ENCODE peak calls at places on chromosomes 3 and 15, in seven cellular contexts. K, V, N, S, F, L and W are unnamed samples.

GRCh38 chr3:194570898-194571297 is 62.3 kb downstream of the TMEM44 start:
- DNase-seq in L (no peak), F (no peak), N (no peak), K (no peak), S (no peak), V (no peak), W (no peak)

GRCh38 chr3:127342735-127343134 is 54.9 kb upstream of the PRR20G start:
- DNase-seq in L (no peak), V (no peak), F (no peak), S (peak), K (no peak), N (no peak), W (no peak)

GRCh38 chr3:72587282-72587681 is 261.0 kb downstream of the SHQ1 start:
- DNase-seq in L (no peak), V (no peak), K (no peak), N (no peak), F (no peak), S (no peak), W (no peak)

GRCh38 chr3:21062724-21063436 is 688.1 kb downstream of the ZNF385D start:
- DNase-seq in F (no peak), K (peak), V (no peak), S (no peak), L (no peak), N (no peak), W (no peak)

GRCh38 chr3:49277357-49277723 is 308 bp upstream of the C3orf62 start:
- DNase-seq in V (no peak), L (no peak), S (no peak), K (no peak), N (no peak), F (no peak), W (no peak)

GRCh38 chr3:190032924-190033323 is 87.8 kb downstream of the P3H2 start:
- DNase-seq in F (no peak), K (no peak), V (no peak), L (no peak), N (no peak), S (peak), W (no peak)

GRCh38 chr3:190533511-190534282 is 19.8 kb downstream of the IL1RAP start:
- DNase-seq in K (peak), V (no peak), S (no peak), F (no peak), L (peak), N (peak), W (no peak)

GRCh38 chr3:128679338-128679737 is 28.7 kb upstream of the RPN1 start:
- DNase-seq in F (no peak), K (no peak), S (no peak), L (no peak), V (no peak), N (no peak), W (no peak)

GRCh38 chr3:43128458-43128857 is 22.6 kb upstream of the POMGNT2 start:
- DNase-seq in L (no peak), K (no peak), V (no peak), S (no peak), N (no peak), F (no peak), W (no peak)

GRCh38 chr15:33146051-33146450 is 48.5 kb downstream of the FMN1 start:
- DNase-seq in K (no peak), S (no peak), V (no peak), N (no peak), F (no peak), L (no peak), W (no peak)

GRCh38 chr15:39588531-39589192 is 7.8 kb downstream of the THBS1 start:
- DNase-seq in F (no peak), V (no peak), K (no peak), S (no peak), N (peak), L (no peak), W (no peak)

GRCh38 chr3:30606301-30607031 is at the start of gene TGFBR2:
- DNase-seq in K (peak), F (peak), N (peak), L (peak), S (peak), V (peak), W (peak)